ENCODE peak calls at places on chromosomes 13 and 19, in ten cellular contexts. X, W, R, M, G, C, Y, P, I and J are unnamed samples.

GRCh38 chr13:50219743-50220142 is 204.5 kb downstream of the KCNRG start:
- DNase-seq in C (no peak), I (no peak), M (no peak), P (no peak), R (no peak), X (no peak), W (no peak), G (no peak), Y (no peak), J (no peak)

GRCh38 chr13:51249254-51249653 is 27.1 kb downstream of the FAM124A start:
- DNase-seq in W (no peak), I (no peak), R (peak), C (no peak), M (no peak), Y (no peak), X (no peak), G (no peak), P (no peak), J (no peak)

GRCh38 chr13:71602327-71602726 is 264.7 kb downstream of the DACH1 start:
- DNase-seq in I (no peak), Y (no peak), P (no peak), C (no peak), M (peak), G (no peak), R (no peak), X (no peak), W (no peak), J (no peak)

GRCh38 chr19:45076851-45077730 is 813 bp upstream of the ZNF296 start:
- DNase-seq in P (no peak), G (no peak), R (no peak), Y (no peak), W (no peak), X (no peak), M (no peak), I (no peak), C (no peak), J (no peak)

GRCh38 chr13:36736119-36736726 is 62.4 kb downstream of the SERTM1 start:
- DNase-seq in R (peak), P (no peak), X (peak), G (peak), I (peak), C (peak), W (peak), Y (no peak), M (no peak), J (no peak)

GRCh38 chr19:29401712-29402421 is 123.9 kb upstream of the VSTM2B start:
- DNase-seq in X (no peak), Y (no peak), I (no peak), C (no peak), W (no peak), M (no peak), R (no peak), G (no peak), P (no peak), J (no peak)

GRCh38 chr13:41660426-41660825 is 203.1 kb downstream of the RGCC start:
- DNase-seq in M (no peak), C (no peak), I (no peak), X (no peak), G (no peak), Y (no peak), R (no peak), P (no peak), W (no peak), J (no peak)

GRCh38 chr19:51702103-51702753 is 9.1 kb downstream of the SPACA6 start:
- DNase-seq in X (peak), G (peak), C (peak), R (peak), W (peak), Y (peak), M (no peak), P (peak), I (no peak), J (peak)

GRCh38 chr19:46898731-46899130 is 37.9 kb downstream of the ARHGAP35 start:
- DNase-seq in X (no peak), C (no peak), W (no peak), Y (no peak), I (no peak), R (no peak), M (no peak), P (no peak), G (no peak), J (no peak)

GRCh38 chr13:29849071-29849541 is 1.3 kb downstream of the UBL3 start:
- DNase-seq in X (no peak), Y (no peak), W (peak), G (peak), P (no peak), I (peak), M (no peak), R (peak), C (peak), J (no peak)

GRCh38 chr19:8253678-8254077 is 44.5 kb downstream of the CERS4 start:
- DNase-seq in G (no peak), R (no peak), C (no peak), X (no peak), M (no peak), W (no peak), P (no peak), Y (no peak), I (no peak), J (no peak)

GRCh38 chr19:17784201-17785008 is 10.5 kb upstream of the B3GNT3 start:
- DNase-seq in W (peak), P (peak), M (peak), I (peak), G (peak), X (peak), R (peak), C (peak), Y (peak), J (peak)

GRCh38 chr13:59360108-59360507 is 803.6 kb downstream of the DIAPH3 start:
- DNase-seq in P (no peak), Y (no peak), M (no peak), I (no peak), G (no peak), R (no peak), X (no peak), C (no peak), W (no peak), J (no peak)

GRCh38 chr19:39413903-39414608 is 1.6 kb downstream of the PLEKHG2 start:
- DNase-seq in G (no peak), P (no peak), M (no peak), Y (no peak), X (no peak), W (no peak), I (peak), R (no peak), C (no peak), J (no peak)

GRCh38 chr13:81498969-81499368 is 1158.0 kb upstream of the SPRY2 start:
- DNase-seq in R (no peak), C (no peak), G (no peak), P (no peak), Y (no peak), I (no peak), M (no peak), X (no peak), W (no peak), J (no peak)

GRCh38 chr19:35296644-35297514 is 4.9 kb downstream of the MAG start:
- DNase-seq in W (no peak), X (no peak), G (no peak), M (no peak), R (no peak), Y (no peak), P (no peak), I (no peak), C (peak), J (no peak)

GRCh38 chr13:32299893-32300292 is 15.3 kb downstream of the ZAR1L start:
- DNase-seq in W (no peak), P (no peak), C (peak), R (no peak), Y (no peak), M (no peak), X (no peak), I (no peak), G (no peak), J (no peak)